ENCODE peak calls at places on chromosomes 12 and 14, in nine cellular contexts. A is uterus, H is AG04449, Q is A549, L is neural progenitor cell, C is transverse colon, S is hepatocyte, T is dorsolateral prefrontal cortex, I is GM10248. P is an unnamed sample.

GRCh38 chr14:72690324-72690723 is 203.6 kb downstream of the DPF3 start:
- DNase-seq in T (no peak), H (no peak), Q (no peak), A (no peak), C (no peak), L (no peak), I (no peak), S (no peak), P (no peak)

GRCh38 chr14:67653651-67654280 is 20.7 kb downstream of the VTI1B start:
- DNase-seq in I (no peak), L (no peak), S (no peak), T (no peak), H (no peak), Q (no peak), A (no peak), C (no peak), P (no peak)

GRCh38 chr12:28026701-28027100 is 54.2 kb upstream of the PTHLH start:
- DNase-seq in S (no peak), Q (no peak), L (no peak), C (no peak), T (no peak), I (no peak), H (no peak), A (no peak), P (no peak)

GRCh38 chr14:29817767-29818166 is 109.9 kb downstream of the PRKD1 start:
- DNase-seq in I (no peak), L (no peak), Q (no peak), T (no peak), A (no peak), H (no peak), S (no peak), C (no peak), P (no peak)

GRCh38 chr12:106769078-106769477 is 5.4 kb upstream of the RIC8B start:
- DNase-seq in C (no peak), A (no peak), H (peak; percentile 26), T (no peak), Q (no peak), L (peak; percentile 42), S (no peak), I (no peak), P (no peak)

GRCh38 chr12:58530421-58531067 is 389.8 kb downstream of the LRIG3 start:
- DNase-seq in C (no peak), S (no peak), I (no peak), T (no peak), A (no peak), H (no peak), L (no peak), Q (no peak), P (no peak)

GRCh38 chr12:91094036-91094660 is 17.1 kb downstream of the LUM start:
- DNase-seq in I (no peak), S (no peak), H (no peak), Q (no peak), C (no peak), A (no peak), L (no peak), T (no peak), P (no peak)

GRCh38 chr12:101969-102878 is 35.7 kb downstream of the IQSEC3 start:
- DNase-seq in I (no peak), Q (no peak), T (no peak), L (peak; percentile 45), S (no peak), C (no peak), A (no peak), H (no peak), P (no peak)

GRCh38 chr14:24279301-24280186 is 8.1 kb upstream of the RABGGTA start:
- DNase-seq in T (no peak), L (no peak), A (no peak), C (no peak), S (no peak), H (no peak), I (peak; percentile 50), Q (no peak), P (no peak)

GRCh38 chr12:106901276-106901675 is 54.4 kb upstream of the TMEM263 start:
- DNase-seq in H (no peak), T (no peak), S (no peak), A (no peak), L (no peak), I (no peak), C (no peak), Q (no peak), P (no peak)

GRCh38 chr14:101494826-101495225 is 66.5 kb upstream of the DIO3 start:
- DNase-seq in H (no peak), S (no peak), I (no peak), C (peak; percentile 1), A (peak; percentile 10), Q (no peak), T (peak; percentile 15), L (no peak), P (no peak)

GRCh38 chr14:87712386-87713113 is 280.4 kb downstream of the GALC start:
- DNase-seq in C (no peak), A (no peak), Q (no peak), H (no peak), S (peak; percentile 34), L (peak; percentile 24), I (no peak), T (no peak), P (no peak)
- TF ChIP-seq CTCF in C (no peak), A (peak; percentile 33), Q (no peak), H (no peak), S (peak; percentile 47), L (peak; percentile 29), I (no peak), T (no peak), P (no peak)

GRCh38 chr14:26729851-26730250 is 132.0 kb upstream of the NOVA1 start:
- DNase-seq in A (no peak), C (no peak), Q (no peak), S (no peak), H (no peak), L (no peak), I (no peak), T (no peak), P (no peak)

GRCh38 chr14:26735811-26736210 is 138.0 kb upstream of the NOVA1 start:
- DNase-seq in H (no peak), S (no peak), Q (no peak), C (no peak), L (no peak), T (no peak), I (no peak), A (no peak), P (no peak)

GRCh38 chr14:26730929-26731618 is 133.2 kb upstream of the NOVA1 start:
- DNase-seq in S (peak; percentile 30), I (no peak), L (peak; percentile 67), A (no peak), C (no peak), Q (no peak), H (no peak), T (no peak), P (peak; percentile 8)
- TF ChIP-seq CTCF in S (peak; percentile 50), I (no peak), L (peak; percentile 75), A (no peak), C (peak; percentile 27), Q (peak; percentile 24), H (peak; percentile 11), T (peak; percentile 14), P (peak; percentile 60)

DNA sequence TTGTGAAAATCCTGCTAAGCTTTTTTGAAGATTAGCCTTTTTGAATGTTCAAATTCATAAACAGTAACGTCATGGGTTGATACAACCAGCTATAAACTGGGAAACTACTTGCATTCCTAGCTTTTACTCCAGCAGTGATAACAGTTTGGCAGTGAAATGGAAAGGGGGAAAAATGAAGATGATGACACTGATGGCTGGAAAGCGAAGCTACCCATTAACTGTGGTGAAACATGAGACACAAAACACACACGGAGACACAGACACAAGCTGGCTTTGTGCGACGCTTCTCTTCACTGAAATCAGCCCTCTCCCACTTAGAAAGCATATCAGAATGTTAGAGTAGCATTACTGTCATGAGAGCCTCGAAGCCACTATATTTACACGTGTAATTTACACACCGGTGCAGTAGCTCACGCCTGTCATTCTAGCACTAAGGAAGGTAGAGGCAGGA is 15.7 kb downstream of the VPS37B start:
- DNase-seq in C (no peak), H (no peak), A (no peak), I (no peak), S (no peak), L (no peak), T (no peak), Q (no peak), P (no peak)
- TF ChIP-seq CTCF in C (no peak), H (no peak), A (no peak), I (no peak), S (no peak), L (no peak), T (no peak), Q (no peak), P (no peak)

DNA sequence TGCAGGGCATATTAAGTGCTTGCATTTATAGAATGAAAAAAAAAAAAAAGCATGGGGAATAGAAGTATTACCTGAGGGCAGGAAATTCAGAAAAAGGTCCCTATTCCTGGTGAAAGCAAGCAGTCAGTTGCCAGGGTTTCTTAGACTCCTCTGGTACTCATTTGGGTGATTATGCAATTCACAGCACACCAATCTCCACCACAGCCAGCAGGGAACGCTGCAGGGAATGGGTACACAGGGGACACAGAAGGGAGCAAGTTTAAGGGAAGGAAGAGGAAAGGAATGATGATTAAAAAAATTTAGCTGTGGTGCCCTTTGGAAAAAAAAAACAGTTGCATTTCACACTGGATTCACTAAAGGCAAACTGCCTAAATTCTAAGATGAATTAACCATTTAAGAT is 14.2 kb downstream of the BLTP3B start:
- DNase-seq in L (peak; percentile 55), A (no peak), H (no peak), Q (peak; percentile 33), T (no peak), S (peak; percentile 31), I (no peak), C (peak; percentile 29), P (no peak)
- TF ChIP-seq CTCF in L (peak; percentile 51), A (peak; percentile 13), H (peak; percentile 41), Q (peak; percentile 21), T (no peak), S (peak; percentile 33), I (no peak), C (peak; percentile 22), P (peak; percentile 27)

GRCh38 chr14:89827260-89827659 is 127.3 kb downstream of the EFCAB11 start:
- DNase-seq in L (no peak), T (no peak), C (no peak), A (no peak), H (no peak), Q (no peak), I (no peak), S (no peak), P (no peak)
- TF ChIP-seq CTCF in L (no peak), T (no peak), C (no peak), A (no peak), H (no peak), Q (no peak), I (no peak), S (no peak), P (no peak)

GRCh38 chr14:102982852-102983470 is 60.5 kb downstream of the AMN start:
- DNase-seq in Q (peak; percentile 28), L (no peak), A (no peak), I (no peak), S (no peak), C (no peak), H (no peak), T (no peak), P (no peak)
- TF ChIP-seq CTCF in Q (no peak), L (peak; percentile 16), A (no peak), I (no peak), S (peak; percentile 2), C (no peak), H (no peak), T (no peak), P (no peak)

P was measured in progenitor cell of endocrine pancreas.